ENCODE peak calls at places on chromosomes 11 and 22, in four cellular contexts. X is GM12878, F is K562, V is HepG2. A is an unnamed sample.

GRCh38 chr22:25067851-25068421 is 115.4 kb downstream of the KIAA1671 start:
- DNase-seq in F (no peak), V (no peak), X (no peak), A (no peak)

GRCh38 chr11:102010776-102011500 is 36.3 kb upstream of the CFAP300 start:
- DNase-seq in V (peak), F (peak), X (no peak), A (peak)

GRCh38 chr22:42214625-42215415 is 55.6 kb downstream of the TCF20 start:
- DNase-seq in F (no peak), X (no peak), V (no peak), A (no peak)

GRCh38 chr11:130181295-130182272 is 22.0 kb downstream of the ST14 start:
- DNase-seq in V (peak), F (no peak), X (no peak), A (peak)

GRCh38 chr11:112355726-112356125 is 95.1 kb upstream of the PLET1 start:
- DNase-seq in X (no peak), F (peak), V (no peak), A (peak)

GRCh38 chr11:117701781-117702180 is 95.2 kb downstream of the DSCAML1 start:
- DNase-seq in X (no peak), V (no peak), F (no peak), A (no peak)

GRCh38 chr11:13152736-13153541 is 124.7 kb upstream of the BMAL1 start:
- DNase-seq in X (no peak), F (peak), V (peak), A (peak)

GRCh38 chr11:71948314-71949027 is 19.6 kb downstream of the RNF121 start:
- DNase-seq in X (no peak), V (peak), F (peak), A (peak)

GRCh38 chr11:109140857-109141515 is 281.0 kb upstream of the C11orf87 start:
- DNase-seq in V (no peak), X (no peak), F (no peak), A (no peak)

GRCh38 chr22:23282089-23282501 is 101.8 kb downstream of the BCR start:
- DNase-seq in X (no peak), F (no peak), V (no peak), A (peak)

GRCh38 chr11:78350646-78351165 is 66.9 kb downstream of the GAB2 start:
- DNase-seq in X (peak), F (no peak), V (no peak), A (no peak)

GRCh38 chr11:69249086-69249640 is 44.8 kb upstream of the MYEOV start:
- DNase-seq in F (no peak), V (no peak), X (no peak), A (no peak)

GRCh38 chr11:112555491-112556364 is 295.1 kb upstream of the PLET1 start:
- DNase-seq in V (peak), F (peak), X (no peak), A (peak)

GRCh38 chr11:69599502-69599901 is 41.5 kb upstream of the CCND1 start:
- DNase-seq in F (no peak), V (no peak), X (no peak), A (no peak)

GRCh38 chr11:79045811-79046304 is 395.0 kb downstream of the TENM4 start:
- DNase-seq in F (no peak), V (no peak), X (no peak), A (no peak)

GRCh38 chr11:119798656-119799055 is 69.7 kb upstream of the NECTIN1 start:
- DNase-seq in V (no peak), F (no peak), X (no peak), A (no peak)

GRCh38 chr11:29712616-29713015 is 304.2 kb downstream of the KCNA4 start:
- DNase-seq in V (no peak), F (no peak), X (no peak), A (no peak)

GRCh38 chr11:3123761-3124733 is 41.1 kb downstream of the OSBPL5 start:
- DNase-seq in F (no peak), V (no peak), X (no peak), A (peak)

GRCh38 chr11:64858467-64859401 is 14.3 kb upstream of the CDC42BPG start:
- DNase-seq in F (no peak), V (no peak), X (no peak), A (no peak)

GRCh38 chr11:2268911-2269600 is 1.3 kb downstream of the ASCL2 start:
- DNase-seq in F (peak), X (no peak), V (peak), A (no peak)

GRCh38 chr11:115676768-115677167 is 172.6 kb upstream of the CADM1 start:
- DNase-seq in X (no peak), V (no peak), F (no peak), A (no peak)

GRCh38 chr22:40310771-40311120 is 35.6 kb upstream of the ADSL start:
- DNase-seq in F (no peak), X (no peak), V (no peak), A (no peak)
- TF ChIP-seq POLR2AphosphoS2 in F (no peak), X (no peak), V (no peak), A (no peak)

GRCh38 chr11:76577921-76578654 is 92.5 kb downstream of the LRRC32 start:
- DNase-seq in F (no peak), V (no peak), X (no peak), A (no peak)

GRCh38 chr11:76579047-76579751 is 91.3 kb downstream of the LRRC32 start:
- DNase-seq in X (no peak), V (no peak), F (no peak), A (no peak)

GRCh38 chr11:76578655-76579046 is 91.9 kb downstream of the LRRC32 start:
- DNase-seq in X (no peak), F (no peak), V (no peak), A (no peak)

GRCh38 chr11:76576166-76576565 is 94.4 kb downstream of the LRRC32 start:
- DNase-seq in X (no peak), F (no peak), V (no peak), A (no peak)

GRCh38 chr11:76577199-76577920 is 93.2 kb downstream of the LRRC32 start:
- DNase-seq in V (no peak), F (no peak), X (no peak), A (peak)
- TF ChIP-seq CHD4 in V (no peak), F (no peak), X (no peak), A (no peak)

DNA sequence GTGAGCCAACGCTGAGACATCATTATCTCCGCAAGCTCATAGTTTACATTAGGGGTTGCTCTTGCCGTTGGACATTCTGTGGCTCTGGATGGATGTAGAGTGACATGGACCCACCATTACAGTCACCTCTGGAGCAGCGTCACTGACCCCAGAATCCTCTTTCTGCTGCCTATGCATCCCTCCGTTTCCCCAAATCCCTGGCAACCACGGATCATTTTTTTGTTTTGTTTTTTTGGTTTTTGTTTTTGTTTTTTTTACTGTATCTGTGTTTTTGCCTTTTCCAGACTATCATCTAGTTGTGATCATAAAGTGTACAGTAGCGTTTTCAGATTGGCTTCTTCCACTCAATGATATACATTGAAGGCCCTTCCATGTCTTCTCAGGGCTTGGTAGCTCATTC is 4.0 kb downstream of the PARVB start:
- DNase-seq in F (no peak), V (no peak), X (no peak), A (no peak)
- TF ChIP-seq CEBPB in F (no peak), V (no peak), X (no peak), A (no peak)

GRCh38 chr22:44721206-44721605 is 19.2 kb downstream of the PRR5 start:
- DNase-seq in F (peak), V (no peak), X (no peak), A (no peak)
- TF ChIP-seq POLR2AphosphoS2 in F (no peak), V (no peak), X (no peak), A (no peak)

DNA sequence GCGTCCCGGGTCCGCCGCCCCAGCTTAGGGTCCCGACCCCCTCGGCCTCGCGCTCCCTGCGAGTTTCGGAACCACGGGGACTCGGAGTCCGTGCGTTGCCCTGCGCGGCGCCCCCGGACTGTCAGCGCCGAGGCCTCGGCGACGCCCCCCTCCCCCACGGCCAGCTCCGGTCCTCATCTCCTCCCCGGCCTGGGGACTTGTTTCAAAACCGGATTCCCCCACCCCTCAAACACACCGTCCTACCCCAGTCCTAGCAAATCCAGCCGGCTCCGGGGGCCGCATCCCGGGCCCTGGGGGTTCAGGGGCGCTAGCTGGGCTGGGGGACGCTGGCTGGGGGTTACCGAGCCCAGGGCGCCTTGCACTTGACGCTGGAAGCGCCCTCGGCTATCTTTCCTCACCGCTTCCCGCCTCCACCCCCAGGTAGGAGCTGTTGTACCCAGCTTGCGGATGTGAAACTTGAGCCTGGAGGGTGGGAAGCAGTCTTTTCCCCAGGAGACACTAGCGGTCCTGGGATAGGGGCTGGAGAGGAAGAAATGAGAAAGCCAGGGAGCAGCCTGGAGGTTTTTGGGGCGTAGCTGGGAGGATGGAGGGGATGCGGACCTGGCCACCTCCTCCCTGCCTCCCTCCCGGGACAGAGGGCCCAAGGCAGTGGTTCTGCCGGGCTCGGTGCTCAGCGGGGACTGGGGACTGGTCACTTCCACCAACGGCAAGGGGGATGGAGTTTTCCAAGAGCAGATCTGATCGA is 560 bp downstream of the FBLN1 start:
- DNase-seq in X (no peak), F (no peak), V (no peak), A (no peak)
- TF ChIP-seq CHD4 in X (no peak), F (no peak), V (no peak), A (no peak)